ENCODE peak calls at places on chromosomes 3 and 15, in nine cellular contexts. E is GM23338, R is brain microvascular endothelial cell, H is PC-3, J is cardiac muscle cell, X is mesothelial cell of epicardium, B is osteocyte, V is foreskin fibroblast, O is H9. S is an unnamed sample.

GRCh38 chr15:94305133-94305532 is 73.8 kb downstream of the MCTP2 start:
- DNase-seq in X (no peak), V (no peak), J (no peak), R (no peak), O (no peak), B (no peak), H (no peak), E (no peak), S (no peak)

GRCh38 chr15:73383310-73384185 is 14.8 kb upstream of the HCN4 start:
- DNase-seq in H (no peak), R (no peak), V (no peak), X (no peak), O (no peak), B (no peak), J (peak; percentile 65), E (no peak), S (no peak)

GRCh38 chr3:164416491-164417222 is 661.6 kb downstream of the SI start:
- DNase-seq in H (no peak), E (peak; percentile 4), O (no peak), V (no peak), R (peak; percentile 1), J (no peak), X (no peak), B (no peak), S (no peak)

GRCh38 chr3:141384157-141384556 is 15.9 kb downstream of the ZBTB38 start:
- DNase-seq in O (no peak), H (no peak), E (no peak), X (no peak), R (no peak), V (no peak), B (no peak), J (no peak), S (no peak)

GRCh38 chr15:43006991-43007390 is 86.4 kb upstream of the TTBK2 start:
- DNase-seq in J (no peak), V (no peak), O (no peak), X (no peak), R (no peak), B (no peak), E (no peak), H (no peak), S (no peak)

GRCh38 chr15:83694030-83694429 is 40.1 kb downstream of the ADAMTSL3 start:
- DNase-seq in V (no peak), E (peak; percentile 60), R (peak; percentile 61), J (no peak), H (peak; percentile 79), O (peak; percentile 56), B (no peak), X (no peak), S (peak; percentile 50)

GRCh38 chr15:74443100-74443909 is 9.5 kb upstream of the SEMA7A start:
- DNase-seq in J (no peak), H (no peak), E (no peak), X (no peak), V (no peak), R (no peak), O (no peak), B (no peak), S (no peak)

GRCh38 chr3:138578141-138578540 is 15.9 kb downstream of the CEP70 start:
- DNase-seq in B (no peak), E (no peak), O (no peak), V (no peak), H (no peak), R (no peak), J (no peak), X (no peak), S (no peak)

GRCh38 chr3:7456376-7456775 is 595.5 kb downstream of the GRM7 start:
- DNase-seq in B (no peak), H (no peak), X (no peak), V (no peak), J (no peak), R (no peak), E (no peak), O (no peak), S (no peak)

GRCh38 chr15:31660800-31661199 is 334.2 kb downstream of the KLF13 start:
- DNase-seq in E (no peak), O (no peak), V (no peak), X (no peak), H (no peak), B (no peak), R (no peak), J (no peak), S (no peak)

GRCh38 chr3:48151807-48152427 is 36.3 kb downstream of the CDC25A start:
- DNase-seq in E (no peak), V (no peak), J (no peak), H (peak; percentile 13), X (no peak), B (no peak), R (no peak), O (no peak), S (no peak)

GRCh38 chr3:64975138-64975537 is 287.3 kb upstream of the ADAMTS9 start:
- DNase-seq in O (no peak), E (no peak), X (no peak), B (no peak), J (no peak), R (no peak), V (no peak), H (no peak), S (peak; percentile 44)

GRCh38 chr15:48507416-48508065 is 138.0 kb downstream of the FBN1 start:
- DNase-seq in H (peak; percentile 61), V (peak; percentile 44), E (peak; percentile 87), J (peak; percentile 59), O (peak; percentile 37), B (no peak), X (no peak), R (peak; percentile 57), S (peak; percentile 63)

GRCh38 chr3:194308635-194309213 is 42.4 kb downstream of the CPN2 start:
- DNase-seq in X (no peak), E (no peak), R (no peak), V (no peak), H (no peak), B (no peak), J (no peak), O (no peak), S (no peak)

GRCh38 chr15:85840802-85841152 is 46.1 kb upstream of the KLHL25 start:
- DNase-seq in R (no peak), O (no peak), X (no peak), B (no peak), E (no peak), J (no peak), H (no peak), V (no peak), S (no peak)
- TF ChIP-seq CTCF in R (no peak), O (no peak), X (peak; percentile 6), B (no peak), E (no peak), J (no peak), H (no peak), V (no peak), S (no peak)

DNA sequence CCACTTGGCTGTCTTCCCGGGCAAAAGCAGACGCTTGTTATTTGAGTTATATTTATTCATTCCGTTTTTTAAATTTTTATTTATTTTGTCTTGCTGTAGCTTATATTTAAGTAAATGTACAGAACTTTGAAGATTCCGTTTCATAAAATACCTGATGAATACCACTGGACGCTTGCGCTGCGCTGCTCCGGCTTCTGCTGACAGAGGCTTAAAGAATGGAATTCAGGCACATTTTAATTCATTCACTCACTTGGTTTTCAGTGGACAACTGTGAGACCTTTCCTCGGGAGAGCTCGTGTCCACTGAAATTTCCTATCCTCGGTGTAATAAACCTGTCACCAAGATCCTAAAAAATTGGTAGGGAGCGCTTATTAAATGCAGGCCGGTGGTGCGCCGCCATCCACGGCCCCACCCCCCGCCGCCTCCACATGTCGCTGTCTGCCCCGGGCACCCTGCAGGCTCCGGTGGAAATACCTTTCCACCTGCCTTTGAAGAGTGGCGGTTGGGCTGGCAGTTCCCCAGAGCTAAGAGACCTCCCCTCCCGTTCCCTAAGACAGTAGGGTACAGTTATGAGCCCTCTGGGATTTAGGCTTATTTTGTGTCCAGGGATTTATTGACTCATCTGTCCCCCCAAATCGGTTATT is 62.5 kb upstream of the UBE2E1 start:
- DNase-seq in X (no peak), O (peak; percentile 66), J (peak; percentile 30), H (peak; percentile 59), V (no peak), B (no peak), R (no peak), E (peak; percentile 80), S (no peak)
- TF ChIP-seq CTCF in X (no peak), O (peak; percentile 51), J (no peak), H (peak; percentile 42), V (no peak), B (no peak), R (no peak), E (peak; percentile 20), S (no peak)

DNA sequence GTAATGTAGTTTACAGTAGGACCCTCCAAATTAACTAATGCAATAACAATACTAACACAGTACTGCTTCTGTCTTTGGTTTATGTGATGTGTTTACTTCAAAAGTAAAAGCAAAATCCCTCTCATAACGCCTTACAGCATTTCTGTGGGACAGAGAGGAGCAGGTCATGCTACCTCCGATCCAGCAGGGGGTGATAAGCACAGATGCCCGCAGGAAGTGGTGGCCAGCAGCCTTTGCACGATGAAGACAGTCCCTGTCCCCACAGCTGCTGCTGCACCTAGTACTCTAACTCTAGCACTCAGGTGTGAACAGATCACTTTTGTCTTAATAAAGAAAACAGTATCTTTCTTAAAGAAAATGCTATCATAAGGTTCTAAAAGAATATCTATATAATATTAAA is 38.3 kb downstream of the ANO10 start:
- DNase-seq in X (no peak), J (no peak), B (no peak), R (no peak), O (no peak), E (peak; percentile 58), V (no peak), H (no peak), S (no peak)
- TF ChIP-seq CTCF in X (no peak), J (no peak), B (no peak), R (peak; percentile 22), O (peak; percentile 59), E (peak; percentile 58), V (no peak), H (peak; percentile 50), S (no peak)

DNA sequence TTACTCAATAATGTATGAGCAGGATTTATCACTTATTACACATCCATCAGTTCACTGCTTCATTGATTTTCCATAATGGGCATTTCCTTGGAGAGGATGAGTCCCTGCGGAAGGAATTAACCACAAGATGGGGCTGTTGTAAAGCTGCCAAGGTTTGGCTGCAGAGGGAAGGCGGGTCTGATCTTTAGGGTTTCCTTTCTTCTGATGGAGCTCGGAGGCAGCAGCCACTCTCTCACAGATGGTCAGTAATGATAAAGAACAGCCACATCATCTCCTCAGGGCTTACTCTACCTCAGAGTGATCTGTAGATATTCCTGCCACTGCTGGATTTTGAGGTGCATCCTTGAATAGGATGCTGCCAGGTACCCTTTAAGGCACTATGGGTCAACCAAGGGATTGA is 115.2 kb downstream of the USP13 start:
- DNase-seq in V (peak; percentile 67), R (peak; percentile 57), B (no peak), H (peak; percentile 90), X (no peak), E (peak; percentile 82), O (peak; percentile 50), J (peak; percentile 51), S (peak; percentile 69)
- TF ChIP-seq CTCF in V (peak; percentile 70), R (peak; percentile 84), B (peak; percentile 76), H (peak; percentile 87), X (peak; percentile 24), E (peak; percentile 94), O (peak; percentile 85), J (peak; percentile 69), S (peak; percentile 60)

GRCh38 chr15:77031376-77032050 is 36.6 kb downstream of the PSTPIP1 start:
- DNase-seq in B (no peak), J (no peak), O (peak; percentile 28), R (no peak), X (peak; percentile 10), V (no peak), H (no peak), E (no peak), S (no peak)
- TF ChIP-seq CTCF in B (no peak), J (no peak), O (no peak), R (no peak), X (no peak), V (no peak), H (no peak), E (no peak), S (no peak)